ENCODE peak calls at places on chromosome 7, in nine cellular contexts. One of them, this sample, is unnamed.

GRCh38 chr7:17069146-17069545 is 187.4 kb upstream of the AGR3 start:
- DNase-seq in lower lobe of right lung: peak
- DNase-seq in left ventricle myocardium inferior: no peak
- DNase-seq in cardiac fibroblast: no peak
- DNase-seq in omental fat pad: no peak
- DNase-seq in mesothelial cell of epicardium: no peak
- DNase-seq in psoas muscle: no peak
- DNase-seq in CD4-positive, alpha-beta T cell: no peak
- DNase-seq in WTC11: no peak
- DNase-seq in this sample: peak

GRCh38 chr7:13850185-13850752 is 139.2 kb downstream of the ETV1 start:
- DNase-seq in lower lobe of right lung: no peak
- DNase-seq in left ventricle myocardium inferior: no peak
- DNase-seq in cardiac fibroblast: peak
- DNase-seq in omental fat pad: no peak
- DNase-seq in mesothelial cell of epicardium: no peak
- DNase-seq in psoas muscle: no peak
- DNase-seq in CD4-positive, alpha-beta T cell: peak
- DNase-seq in WTC11: no peak
- DNase-seq in this sample: peak

GRCh38 chr7:22430457-22430856 is 69.5 kb downstream of the STEAP1B start:
- DNase-seq in lower lobe of right lung: no peak
- DNase-seq in left ventricle myocardium inferior: no peak
- DNase-seq in cardiac fibroblast: peak
- DNase-seq in omental fat pad: no peak
- DNase-seq in mesothelial cell of epicardium: no peak
- DNase-seq in psoas muscle: no peak
- DNase-seq in CD4-positive, alpha-beta T cell: no peak
- DNase-seq in WTC11: no peak
- DNase-seq in this sample: no peak

GRCh38 chr7:123789817-123790216 is 41.0 kb upstream of the WASL start:
- DNase-seq in lower lobe of right lung: no peak
- DNase-seq in left ventricle myocardium inferior: no peak
- DNase-seq in cardiac fibroblast: no peak
- DNase-seq in omental fat pad: no peak
- DNase-seq in mesothelial cell of epicardium: no peak
- DNase-seq in psoas muscle: no peak
- DNase-seq in CD4-positive, alpha-beta T cell: no peak
- DNase-seq in WTC11: no peak
- DNase-seq in this sample: no peak

GRCh38 chr7:79692015-79692414 is 238.5 kb upstream of the MAGI2 start:
- DNase-seq in lower lobe of right lung: no peak
- DNase-seq in left ventricle myocardium inferior: no peak
- DNase-seq in cardiac fibroblast: peak
- DNase-seq in omental fat pad: no peak
- DNase-seq in mesothelial cell of epicardium: no peak
- DNase-seq in psoas muscle: no peak
- DNase-seq in CD4-positive, alpha-beta T cell: no peak
- DNase-seq in WTC11: no peak
- DNase-seq in this sample: no peak

GRCh38 chr7:78620931-78621330 is 822.4 kb downstream of the PHTF2 start:
- DNase-seq in lower lobe of right lung: no peak
- DNase-seq in left ventricle myocardium inferior: no peak
- DNase-seq in cardiac fibroblast: peak
- DNase-seq in omental fat pad: no peak
- DNase-seq in mesothelial cell of epicardium: no peak
- DNase-seq in psoas muscle: no peak
- DNase-seq in CD4-positive, alpha-beta T cell: no peak
- DNase-seq in WTC11: peak
- DNase-seq in this sample: no peak

GRCh38 chr7:111098011-111098925 is 7.3 kb downstream of the LRRN3 start:
- DNase-seq in lower lobe of right lung: no peak
- DNase-seq in left ventricle myocardium inferior: peak
- DNase-seq in cardiac fibroblast: peak
- DNase-seq in omental fat pad: no peak
- DNase-seq in mesothelial cell of epicardium: no peak
- DNase-seq in psoas muscle: no peak
- DNase-seq in CD4-positive, alpha-beta T cell: peak
- DNase-seq in WTC11: peak
- DNase-seq in this sample: no peak

GRCh38 chr7:151248191-151249033 is at the start of gene SMARCD3:
- DNase-seq in lower lobe of right lung: peak
- DNase-seq in left ventricle myocardium inferior: peak
- DNase-seq in cardiac fibroblast: peak
- DNase-seq in omental fat pad: no peak
- DNase-seq in mesothelial cell of epicardium: peak
- DNase-seq in psoas muscle: peak
- DNase-seq in CD4-positive, alpha-beta T cell: no peak
- DNase-seq in WTC11: peak
- DNase-seq in this sample: no peak

DNA sequence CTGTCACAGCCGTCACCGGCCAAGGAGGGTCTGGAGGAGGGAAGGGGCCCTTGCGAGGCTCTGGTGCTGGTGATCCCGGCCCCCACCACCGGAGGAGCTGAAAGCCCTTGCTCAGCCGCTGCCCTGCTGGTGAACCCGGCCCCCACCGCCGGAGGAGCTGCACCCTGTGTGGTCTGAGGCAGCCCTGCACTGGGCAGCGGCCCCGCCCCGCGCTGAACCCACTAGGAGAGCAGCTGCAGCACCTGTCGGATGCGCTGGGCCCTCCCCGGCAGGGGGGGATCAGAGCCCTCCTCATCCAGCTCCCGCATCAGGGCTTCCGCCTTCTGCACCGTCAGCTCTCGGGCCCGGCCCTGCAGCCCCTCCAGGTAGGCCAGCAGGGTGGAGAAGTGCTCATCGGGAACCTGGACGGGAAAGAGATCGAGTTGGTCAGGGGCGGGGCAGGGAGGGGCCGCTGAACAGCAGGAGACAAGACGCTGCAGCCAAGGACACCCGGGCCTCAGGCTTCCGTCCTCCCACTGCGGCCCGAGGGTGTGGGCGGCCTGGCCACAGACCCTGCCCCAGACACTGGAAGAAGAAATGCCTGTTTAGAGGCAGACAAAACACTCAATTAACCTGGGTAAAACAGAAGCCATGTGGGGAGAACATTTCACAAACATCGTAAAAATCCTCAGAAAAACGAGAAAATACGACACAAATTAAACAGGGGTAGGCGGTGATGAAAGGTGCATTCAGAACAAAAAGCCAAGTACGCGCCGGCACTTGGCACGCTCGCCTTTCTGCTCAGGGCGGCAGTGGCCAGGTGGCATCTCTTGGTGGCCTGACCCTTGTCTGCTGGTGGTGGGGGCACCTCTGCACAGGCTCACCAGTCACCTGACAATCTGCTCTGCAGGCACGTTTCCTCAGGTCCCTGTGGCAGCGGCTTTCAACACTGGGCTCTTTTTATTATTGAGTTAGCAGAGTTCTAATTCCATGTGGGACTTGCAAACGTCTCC is 14.7 kb downstream of the CYP2W1 start:
- DNase-seq in lower lobe of right lung: no peak
- DNase-seq in left ventricle myocardium inferior: no peak
- DNase-seq in cardiac fibroblast: no peak
- DNase-seq in omental fat pad: no peak
- DNase-seq in mesothelial cell of epicardium: no peak
- DNase-seq in psoas muscle: no peak
- DNase-seq in CD4-positive, alpha-beta T cell: no peak
- DNase-seq in WTC11: peak
- DNase-seq in this sample: no peak
- TF ChIP-seq CTCF in lower lobe of right lung: no peak
- TF ChIP-seq CTCF in left ventricle myocardium inferior: no peak
- TF ChIP-seq CTCF in cardiac fibroblast: no peak
- TF ChIP-seq CTCF in omental fat pad: no peak
- TF ChIP-seq CTCF in mesothelial cell of epicardium: no peak
- TF ChIP-seq CTCF in psoas muscle: no peak
- TF ChIP-seq CTCF in CD4-positive, alpha-beta T cell: no peak
- TF ChIP-seq CTCF in WTC11: no peak
- TF ChIP-seq CTCF in this sample: no peak

GRCh38 chr7:101952355-101953247 is 135.2 kb downstream of the CUX1 start:
- DNase-seq in lower lobe of right lung: no peak
- DNase-seq in left ventricle myocardium inferior: no peak
- DNase-seq in cardiac fibroblast: peak
- DNase-seq in omental fat pad: no peak
- DNase-seq in mesothelial cell of epicardium: no peak
- DNase-seq in psoas muscle: peak
- DNase-seq in CD4-positive, alpha-beta T cell: no peak
- DNase-seq in WTC11: no peak
- DNase-seq in this sample: peak

GRCh38 chr7:101948650-101949049 is 131.2 kb downstream of the CUX1 start:
- DNase-seq in lower lobe of right lung: no peak
- DNase-seq in left ventricle myocardium inferior: no peak
- DNase-seq in cardiac fibroblast: no peak
- DNase-seq in omental fat pad: no peak
- DNase-seq in mesothelial cell of epicardium: no peak
- DNase-seq in psoas muscle: no peak
- DNase-seq in CD4-positive, alpha-beta T cell: no peak
- DNase-seq in WTC11: no peak
- DNase-seq in this sample: no peak

GRCh38 chr7:101947899-101948298 is 130.5 kb downstream of the CUX1 start:
- DNase-seq in lower lobe of right lung: no peak
- DNase-seq in left ventricle myocardium inferior: peak
- DNase-seq in cardiac fibroblast: peak
- DNase-seq in omental fat pad: peak
- DNase-seq in mesothelial cell of epicardium: no peak
- DNase-seq in psoas muscle: peak
- DNase-seq in CD4-positive, alpha-beta T cell: no peak
- DNase-seq in WTC11: no peak
- DNase-seq in this sample: no peak

GRCh38 chr7:101951757-101952156 is 134.3 kb downstream of the CUX1 start:
- DNase-seq in lower lobe of right lung: no peak
- DNase-seq in left ventricle myocardium inferior: no peak
- DNase-seq in cardiac fibroblast: no peak
- DNase-seq in omental fat pad: no peak
- DNase-seq in mesothelial cell of epicardium: no peak
- DNase-seq in psoas muscle: no peak
- DNase-seq in CD4-positive, alpha-beta T cell: no peak
- DNase-seq in WTC11: no peak
- DNase-seq in this sample: no peak

GRCh38 chr7:101950450-101951119 is 133.2 kb downstream of the CUX1 start:
- DNase-seq in lower lobe of right lung: no peak
- DNase-seq in left ventricle myocardium inferior: no peak
- DNase-seq in cardiac fibroblast: peak
- DNase-seq in omental fat pad: no peak
- DNase-seq in mesothelial cell of epicardium: no peak
- DNase-seq in psoas muscle: no peak
- DNase-seq in CD4-positive, alpha-beta T cell: no peak
- DNase-seq in WTC11: no peak
- DNase-seq in this sample: no peak
- TF ChIP-seq CTCF in lower lobe of right lung: no peak
- TF ChIP-seq CTCF in left ventricle myocardium inferior: no peak
- TF ChIP-seq CTCF in cardiac fibroblast: peak
- TF ChIP-seq CTCF in omental fat pad: no peak
- TF ChIP-seq CTCF in mesothelial cell of epicardium: no peak
- TF ChIP-seq CTCF in psoas muscle: no peak
- TF ChIP-seq CTCF in CD4-positive, alpha-beta T cell: no peak
- TF ChIP-seq CTCF in WTC11: no peak
- TF ChIP-seq CTCF in this sample: no peak

GRCh38 chr7:136104269-136104603 is 127.1 kb upstream of the MTPN start:
- DNase-seq in lower lobe of right lung: no peak
- DNase-seq in left ventricle myocardium inferior: no peak
- DNase-seq in cardiac fibroblast: no peak
- DNase-seq in omental fat pad: no peak
- DNase-seq in mesothelial cell of epicardium: no peak
- DNase-seq in psoas muscle: no peak
- DNase-seq in CD4-positive, alpha-beta T cell: no peak
- DNase-seq in WTC11: no peak
- DNase-seq in this sample: no peak

GRCh38 chr7:136105191-136105590 is 128.0 kb upstream of the MTPN start:
- DNase-seq in lower lobe of right lung: no peak
- DNase-seq in left ventricle myocardium inferior: no peak
- DNase-seq in cardiac fibroblast: no peak
- DNase-seq in omental fat pad: no peak
- DNase-seq in mesothelial cell of epicardium: no peak
- DNase-seq in psoas muscle: no peak
- DNase-seq in CD4-positive, alpha-beta T cell: no peak
- DNase-seq in WTC11: no peak
- DNase-seq in this sample: no peak

GRCh38 chr7:136103545-136104268 is 126.5 kb upstream of the MTPN start:
- DNase-seq in lower lobe of right lung: no peak
- DNase-seq in left ventricle myocardium inferior: no peak
- DNase-seq in cardiac fibroblast: no peak
- DNase-seq in omental fat pad: no peak
- DNase-seq in mesothelial cell of epicardium: no peak
- DNase-seq in psoas muscle: no peak
- DNase-seq in CD4-positive, alpha-beta T cell: no peak
- DNase-seq in WTC11: no peak
- DNase-seq in this sample: no peak

DNA sequence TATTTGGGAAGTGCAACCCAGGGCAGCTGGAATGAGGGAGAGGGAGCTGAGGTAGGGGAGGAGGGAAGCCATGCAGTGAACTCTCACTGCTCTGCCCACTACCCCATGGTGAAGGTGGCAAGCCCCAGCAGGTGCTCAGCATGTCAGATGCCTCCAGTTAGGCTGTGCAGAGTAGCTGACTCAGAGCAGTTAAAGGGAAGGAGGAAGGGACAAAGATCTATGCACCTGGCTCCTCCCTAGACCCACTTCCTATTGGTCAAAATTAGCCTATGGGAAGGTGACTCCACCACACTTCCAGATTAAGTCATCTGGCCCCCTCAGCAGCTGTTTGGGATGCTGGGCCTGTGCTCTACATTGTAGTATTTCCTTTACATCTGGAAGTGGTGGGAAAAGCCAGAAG is 125.7 kb upstream of the MTPN start:
- DNase-seq in lower lobe of right lung: no peak
- DNase-seq in left ventricle myocardium inferior: no peak
- DNase-seq in cardiac fibroblast: no peak
- DNase-seq in omental fat pad: no peak
- DNase-seq in mesothelial cell of epicardium: no peak
- DNase-seq in psoas muscle: no peak
- DNase-seq in CD4-positive, alpha-beta T cell: no peak
- DNase-seq in WTC11: no peak
- DNase-seq in this sample: no peak
- TF ChIP-seq CTCF in lower lobe of right lung: no peak
- TF ChIP-seq CTCF in left ventricle myocardium inferior: no peak
- TF ChIP-seq CTCF in cardiac fibroblast: no peak
- TF ChIP-seq CTCF in omental fat pad: no peak
- TF ChIP-seq CTCF in mesothelial cell of epicardium: no peak
- TF ChIP-seq CTCF in psoas muscle: no peak
- TF ChIP-seq CTCF in CD4-positive, alpha-beta T cell: no peak
- TF ChIP-seq CTCF in WTC11: no peak
- TF ChIP-seq CTCF in this sample: no peak

DNA sequence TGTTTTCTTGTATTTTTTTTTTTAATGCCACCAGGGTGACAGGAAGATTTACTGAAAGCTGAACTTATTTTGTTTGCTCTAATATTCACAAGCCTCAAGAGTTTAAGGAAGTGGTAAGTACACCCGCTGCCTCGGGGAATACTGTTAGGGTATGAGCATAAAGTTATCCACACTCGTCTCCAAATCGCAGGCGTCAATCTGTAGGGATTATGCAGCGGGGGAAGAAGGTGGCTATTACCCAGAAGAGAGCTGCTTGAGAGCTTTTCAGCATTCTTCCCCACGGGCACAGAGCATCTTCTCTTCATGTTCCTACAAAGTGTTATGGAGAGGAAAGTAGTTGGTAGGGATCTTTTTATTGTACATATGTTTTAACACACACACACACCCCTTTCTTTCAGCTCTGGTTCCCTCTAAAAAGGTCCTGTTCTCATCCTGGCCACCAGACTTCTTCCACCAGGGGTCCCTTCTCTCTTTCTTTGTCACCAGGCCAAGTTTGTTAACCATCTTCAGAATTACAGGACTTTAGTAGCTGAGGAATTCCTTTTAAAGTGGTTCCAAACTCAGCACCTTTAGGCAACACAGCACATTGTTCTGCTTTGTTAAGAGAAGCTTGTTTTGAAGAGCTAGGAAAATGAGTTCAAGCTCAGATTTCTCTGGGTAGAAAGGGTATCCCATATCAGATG is 411.6 kb upstream of the GALNT17 start:
- DNase-seq in lower lobe of right lung: no peak
- DNase-seq in left ventricle myocardium inferior: no peak
- DNase-seq in cardiac fibroblast: no peak
- DNase-seq in omental fat pad: no peak
- DNase-seq in mesothelial cell of epicardium: no peak
- DNase-seq in psoas muscle: no peak
- DNase-seq in CD4-positive, alpha-beta T cell: no peak
- DNase-seq in WTC11: no peak
- DNase-seq in this sample: no peak
- TF ChIP-seq CTCF in lower lobe of right lung: no peak
- TF ChIP-seq CTCF in left ventricle myocardium inferior: no peak
- TF ChIP-seq CTCF in cardiac fibroblast: no peak
- TF ChIP-seq CTCF in omental fat pad: no peak
- TF ChIP-seq CTCF in mesothelial cell of epicardium: no peak
- TF ChIP-seq CTCF in psoas muscle: no peak
- TF ChIP-seq CTCF in CD4-positive, alpha-beta T cell: no peak
- TF ChIP-seq CTCF in WTC11: no peak
- TF ChIP-seq CTCF in this sample: no peak